ENCODE peak calls at places on chromosomes 2 and 18, in four cellular contexts. One of them, this sample, is unnamed.
A peak's percentile ranks its signal among the peaks of the same experiment; 100 is the strongest.

GRCh38 chr2:55165567-55165966 is 66.5 kb downstream of the CLHC1 start:
- DNase-seq in K562: no peak
- DNase-seq in HCT116: no peak
- DNase-seq in H1: no peak
- DNase-seq in this sample: no peak

GRCh38 chr18:12744103-12744502 is 41.3 kb downstream of the PSMG2 start:
- DNase-seq in H1: no peak
- DNase-seq in HCT116: peak; percentile 42
- DNase-seq in K562: peak; percentile 54
- DNase-seq in this sample: peak; percentile 64

GRCh38 chr2:120597595-120598193 is 138.0 kb upstream of the GLI2 start:
- DNase-seq in HCT116: no peak
- DNase-seq in H1: no peak
- DNase-seq in K562: no peak
- DNase-seq in this sample: no peak

GRCh38 chr2:150167711-150168110 is 319.8 kb downstream of the RND3 start:
- DNase-seq in K562: peak; percentile 70
- DNase-seq in HCT116: no peak
- DNase-seq in H1: no peak
- DNase-seq in this sample: no peak

GRCh38 chr2:178194600-178195389 is 483 bp downstream of the OSBPL6 start:
- DNase-seq in HCT116: no peak
- DNase-seq in H1: no peak
- DNase-seq in K562: peak; percentile 68
- DNase-seq in this sample: no peak

GRCh38 chr2:127580167-127581049 is 44.9 kb downstream of the MYO7B start:
- DNase-seq in HCT116: no peak
- DNase-seq in H1: no peak
- DNase-seq in K562: no peak
- DNase-seq in this sample: no peak

GRCh38 chr2:30267161-30267568 is 35.8 kb downstream of the LBH start:
- DNase-seq in HCT116: no peak
- DNase-seq in K562: peak; percentile 79
- DNase-seq in H1: no peak
- DNase-seq in this sample: no peak

GRCh38 chr18:47873625-47874024 is 56.8 kb downstream of the SMAD2 start:
- DNase-seq in HCT116: no peak
- DNase-seq in H1: no peak
- DNase-seq in K562: no peak
- DNase-seq in this sample: no peak

GRCh38 chr2:40773291-40773690 is 321.4 kb upstream of the SLC8A1 start:
- DNase-seq in K562: no peak
- DNase-seq in H1: no peak
- DNase-seq in HCT116: no peak
- DNase-seq in this sample: no peak

GRCh38 chr2:8248623-8248957 is 433.3 kb upstream of the ID2 start:
- DNase-seq in HCT116: no peak
- DNase-seq in H1: no peak
- DNase-seq in K562: no peak
- DNase-seq in this sample: no peak

GRCh38 chr2:20675701-20676352 is 8.9 kb downstream of the GDF7 start:
- DNase-seq in HCT116: no peak
- DNase-seq in H1: no peak
- DNase-seq in K562: no peak
- DNase-seq in this sample: peak; percentile 78

GRCh38 chr2:43459455-43459854 is 136.4 kb downstream of the THADA start:
- DNase-seq in K562: no peak
- DNase-seq in HCT116: no peak
- DNase-seq in H1: no peak
- DNase-seq in this sample: peak; percentile 23

GRCh38 chr2:205403244-205403845 is 279.0 kb upstream of the NRP2 start:
- DNase-seq in K562: no peak
- DNase-seq in H1: no peak
- DNase-seq in HCT116: no peak
- DNase-seq in this sample: no peak

GRCh38 chr2:76295762-76296161 is 585.0 kb upstream of the GCFC2 start:
- DNase-seq in K562: no peak
- DNase-seq in HCT116: no peak
- DNase-seq in H1: no peak
- DNase-seq in this sample: no peak

GRCh38 chr2:148259674-148260073 is 238.8 kb downstream of the MBD5 start:
- DNase-seq in K562: peak; percentile 15
- DNase-seq in HCT116: no peak
- DNase-seq in H1: no peak
- DNase-seq in this sample: no peak

GRCh38 chr2:53442783-53443182 is 324.8 kb upstream of the CHAC2 start:
- DNase-seq in HCT116: no peak
- DNase-seq in K562: no peak
- DNase-seq in H1: no peak
- DNase-seq in this sample: no peak

GRCh38 chr2:148298201-148298600 is 277.3 kb downstream of the MBD5 start:
- DNase-seq in K562: peak; percentile 6
- DNase-seq in HCT116: no peak
- DNase-seq in H1: no peak
- DNase-seq in this sample: no peak

GRCh38 chr2:154133823-154134222 is 262.1 kb downstream of the GALNT13 start:
- DNase-seq in H1: no peak
- DNase-seq in K562: no peak
- DNase-seq in HCT116: no peak
- DNase-seq in this sample: no peak

GRCh38 chr2:229714080-229714735 is at the start of gene DNER:
- DNase-seq in H1: no peak
- DNase-seq in HCT116: no peak
- DNase-seq in K562: peak; percentile 24
- DNase-seq in this sample: no peak

GRCh38 chr2:28809927-28810326 is 707 bp upstream of the SPDYA start:
- DNase-seq in HCT116: no peak
- DNase-seq in H1: no peak
- DNase-seq in K562: no peak
- DNase-seq in this sample: no peak

GRCh38 chr18:58338961-58339722 is 289.7 kb downstream of the ALPK2 start:
- DNase-seq in H1: peak; percentile 29
- DNase-seq in HCT116: no peak
- DNase-seq in K562: no peak
- DNase-seq in this sample: no peak

GRCh38 chr2:145123606-145124005 is 603.7 kb upstream of the ZEB2 start:
- DNase-seq in K562: no peak
- DNase-seq in HCT116: no peak
- DNase-seq in H1: no peak
- DNase-seq in this sample: no peak

GRCh38 chr2:18473241-18473841 is 87.1 kb downstream of the RDH14 start:
- DNase-seq in H1: no peak
- DNase-seq in HCT116: no peak
- DNase-seq in K562: peak; percentile 41
- DNase-seq in this sample: no peak

GRCh38 chr2:214481204-214481603 is 70.3 kb downstream of the VWC2L start:
- DNase-seq in H1: no peak
- DNase-seq in K562: no peak
- DNase-seq in HCT116: no peak
- DNase-seq in this sample: no peak

GRCh38 chr2:7607774-7608173 is 690.6 kb downstream of the RNF144A start:
- DNase-seq in K562: no peak
- DNase-seq in H1: no peak
- DNase-seq in HCT116: no peak
- DNase-seq in this sample: no peak

GRCh38 chr2:235675678-235676535 is 182.1 kb downstream of the AGAP1 start:
- DNase-seq in HCT116: no peak
- DNase-seq in K562: no peak
- DNase-seq in H1: no peak
- DNase-seq in this sample: peak; percentile 29

GRCh38 chr2:79994915-79995419 is 309.6 kb downstream of the LRRTM1 start:
- DNase-seq in K562: no peak
- DNase-seq in HCT116: no peak
- DNase-seq in H1: no peak
- DNase-seq in this sample: no peak

GRCh38 chr2:36478332-36478738 is 119.6 kb downstream of the FEZ2 start:
- DNase-seq in K562: no peak
- DNase-seq in H1: no peak
- DNase-seq in HCT116: peak; percentile 21
- DNase-seq in this sample: no peak

GRCh38 chr2:200003444-200003843 is 48.1 kb downstream of the MAIP1 start:
- DNase-seq in HCT116: no peak
- DNase-seq in K562: no peak
- DNase-seq in H1: no peak
- DNase-seq in this sample: no peak

GRCh38 chr18:59305295-59305694 is 13.2 kb downstream of the CPLX4 start:
- DNase-seq in K562: no peak
- DNase-seq in HCT116: no peak
- DNase-seq in H1: no peak
- DNase-seq in this sample: no peak

GRCh38 chr2:211085056-211085680 is 528.8 kb downstream of the CPS1 start:
- DNase-seq in HCT116: peak; percentile 44
- DNase-seq in H1: no peak
- DNase-seq in K562: peak; percentile 9
- DNase-seq in this sample: peak; percentile 49

GRCh38 chr2:238294393-238295143 is 6.2 kb upstream of the PER2 start:
- DNase-seq in H1: no peak
- DNase-seq in HCT116: no peak
- DNase-seq in K562: no peak
- DNase-seq in this sample: peak; percentile 77

GRCh38 chr2:134320930-134321329 is 67.1 kb downstream of the MGAT5 start:
- DNase-seq in HCT116: no peak
- DNase-seq in H1: no peak
- DNase-seq in K562: no peak
- DNase-seq in this sample: no peak

GRCh38 chr18:48780151-48781001 is 170.4 kb downstream of the SMAD7 start:
- DNase-seq in HCT116: no peak
- DNase-seq in H1: no peak
- DNase-seq in K562: peak; percentile 15
- DNase-seq in this sample: no peak

GRCh38 chr2:71602115-71602495 is 148.7 kb downstream of the DYSF start:
- DNase-seq in HCT116: no peak
- DNase-seq in K562: no peak
- DNase-seq in H1: no peak
- DNase-seq in this sample: no peak

GRCh38 chr2:71599646-71600236 is 146.4 kb downstream of the DYSF start:
- DNase-seq in HCT116: no peak
- DNase-seq in H1: no peak
- DNase-seq in K562: no peak
- DNase-seq in this sample: no peak

GRCh38 chr2:71602581-71602980 is 149.2 kb downstream of the DYSF start:
- DNase-seq in HCT116: no peak
- DNase-seq in H1: no peak
- DNase-seq in K562: no peak
- DNase-seq in this sample: no peak

GRCh38 chr2:71600572-71600971 is 147.2 kb downstream of the DYSF start:
- DNase-seq in HCT116: no peak
- DNase-seq in K562: no peak
- DNase-seq in H1: no peak
- DNase-seq in this sample: no peak

DNA sequence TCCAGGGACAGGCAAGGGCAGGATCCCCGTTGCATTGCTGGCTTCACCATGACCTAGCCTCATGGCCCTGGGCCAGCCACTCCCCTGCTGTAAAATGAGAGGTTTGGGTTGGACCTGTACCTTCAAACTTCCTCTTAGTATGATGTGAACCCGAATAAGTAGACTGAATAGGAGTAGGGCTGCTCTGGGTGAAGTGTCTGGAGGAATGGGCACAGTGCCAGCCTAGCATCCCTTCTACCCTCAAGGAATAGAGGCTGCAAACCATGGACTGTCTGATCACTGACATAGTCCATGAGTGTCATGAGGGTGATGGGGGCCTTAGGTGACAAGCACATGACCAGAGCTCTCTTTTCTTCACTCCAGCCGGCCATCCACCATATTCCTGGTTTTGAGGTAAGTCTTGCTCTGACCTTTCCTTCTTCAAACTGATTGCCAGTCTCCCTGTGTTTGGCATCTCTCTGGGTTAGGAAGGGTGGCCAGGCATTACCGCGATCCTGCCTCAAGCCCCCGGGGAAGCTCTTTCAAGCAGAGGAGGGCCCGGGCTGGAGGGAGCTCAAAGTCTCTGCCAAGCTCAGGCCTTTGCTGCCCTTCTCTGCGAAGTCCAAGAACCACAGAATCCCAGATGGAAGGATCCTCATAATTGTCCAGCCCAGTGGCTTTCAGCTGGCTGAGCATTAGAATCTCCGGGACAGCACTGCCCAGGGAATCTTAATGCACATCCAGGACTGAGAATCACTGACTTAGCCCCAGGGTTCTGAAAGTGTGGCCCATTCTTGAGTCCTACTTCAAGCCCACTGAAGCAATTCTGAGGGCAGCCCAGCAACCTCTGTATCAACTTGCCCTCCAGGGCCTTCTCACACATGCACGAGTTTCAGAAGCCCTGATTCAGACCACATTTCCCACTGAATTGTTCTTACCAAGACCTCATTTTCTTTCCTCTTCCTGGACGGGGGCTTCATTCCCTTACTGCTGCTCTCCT is 148.1 kb downstream of the DYSF start:
- DNase-seq in HCT116: no peak
- DNase-seq in H1: no peak
- DNase-seq in K562: no peak
- DNase-seq in this sample: no peak
- H3K27ac ChIP-seq in HCT116: no peak overlapping the region
- H3K27ac ChIP-seq in H1: no peak overlapping the region
- H3K27ac ChIP-seq in K562: no peak overlapping the region
- H3K27ac ChIP-seq in this sample: no peak overlapping the region

GRCh38 chr2:45986509-45986908 is 310.7 kb upstream of the EPAS1 start:
- DNase-seq in K562: no peak
- DNase-seq in HCT116: no peak
- DNase-seq in H1: no peak
- DNase-seq in this sample: no peak
- TF ChIP-seq FOSL1 in K562: no peak
- TF ChIP-seq FOSL1 in HCT116: no peak
- TF ChIP-seq FOSL1 in H1: no peak
- TF ChIP-seq FOSL1 in this sample: no peak

DNA sequence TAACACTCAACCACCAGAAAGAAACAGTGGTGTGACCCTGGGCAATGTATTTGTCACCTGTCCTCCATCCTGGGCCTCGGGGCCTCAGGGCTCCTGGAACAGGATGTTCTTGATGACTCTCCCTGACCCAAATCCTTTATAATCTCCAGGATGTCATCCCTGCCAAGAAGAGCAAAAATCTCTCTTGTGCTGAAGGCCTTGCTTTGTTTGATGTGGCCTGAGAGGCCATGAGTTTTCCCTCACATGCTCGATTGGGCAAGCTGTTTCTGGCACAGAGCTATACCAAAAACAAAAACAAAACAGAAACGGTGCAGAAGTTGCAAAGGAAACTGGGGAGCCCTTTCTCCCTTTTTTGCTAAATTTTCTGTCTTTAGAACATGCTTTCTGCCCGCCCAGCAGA is 35.7 kb upstream of the ST3GAL5 start:
- DNase-seq in H1: no peak
- DNase-seq in HCT116: no peak
- DNase-seq in K562: no peak
- DNase-seq in this sample: no peak
- H3K27ac ChIP-seq in H1: no peak overlapping the region
- H3K27ac ChIP-seq in HCT116: no peak overlapping the region
- H3K27ac ChIP-seq in K562: no peak overlapping the region
- H3K27ac ChIP-seq in this sample: no peak overlapping the region

DNA sequence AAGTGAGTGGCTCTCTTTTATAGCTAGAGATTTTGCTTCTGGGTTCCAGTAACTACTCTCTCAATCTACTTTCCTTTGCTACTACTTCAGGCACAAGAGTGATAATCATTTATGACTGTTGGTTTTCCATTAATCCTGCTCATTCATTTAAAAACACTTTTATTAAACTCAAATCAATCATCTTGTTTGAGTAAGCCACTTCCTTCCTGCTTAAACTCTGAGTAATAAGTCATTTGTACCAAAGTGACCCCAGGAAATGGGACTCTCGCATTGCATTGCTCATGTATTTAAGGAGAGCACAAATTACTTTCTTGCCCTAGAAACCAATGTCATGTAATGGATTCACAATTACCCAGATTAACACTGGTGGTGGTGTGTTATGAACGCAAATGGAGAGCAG is 270.8 kb upstream of the HNMT start:
- DNase-seq in K562: no peak
- DNase-seq in HCT116: no peak
- DNase-seq in H1: no peak
- DNase-seq in this sample: no peak
- TF ChIP-seq FOSL1 in K562: no peak
- TF ChIP-seq FOSL1 in HCT116: no peak
- TF ChIP-seq FOSL1 in H1: no peak
- TF ChIP-seq FOSL1 in this sample: no peak

This sample was measured in HepG2.